ENCODE peak calls at places on chromosomes 11 and 22, in ten cellular contexts. P is foreskin keratinocyte; J is left lobe of liver; W is upper lobe of right lung; L is psoas muscle; V is CD4-positive, alpha-beta T cell; B is sciatic nerve; S is activated CD4-positive, alpha-beta T cell treated with anti-CD3 and anti-CD28 coated beads for 36 hours; F is heart left ventricle; M is PC-3. Y is an unnamed sample.

GRCh38 chr11:128151338-128151737 is 436.0 kb downstream of the ETS1 start:
- ATAC-seq in P (no peak), J (no peak), W (no peak), L (no peak), V (no peak), B (no peak), S (no peak), F (no peak), M (no peak), Y (no peak)

GRCh38 chr11:124717786-124718634 is 21.7 kb upstream of the NRGN start:
- ATAC-seq in P (peak), J (peak), W (peak), L (peak), V (peak), B (peak), S (peak), F (peak), M (peak), Y (peak)

GRCh38 chr11:72398058-72398758 is 36.1 kb downstream of the CLPB start:
- ATAC-seq in P (no peak), J (no peak), W (peak), L (no peak), V (no peak), B (no peak), S (no peak), F (no peak), M (no peak), Y (no peak)

GRCh38 chr11:44592125-44592643 is 26.7 kb downstream of the CD82 start:
- ATAC-seq in P (no peak), J (no peak), W (peak), L (peak), V (no peak), B (peak), S (no peak), F (peak), M (no peak), Y (no peak)

GRCh38 chr11:66118847-66119246 is 48.8 kb downstream of the PACS1 start:
- ATAC-seq in P (no peak), J (no peak), W (no peak), L (no peak), V (no peak), B (no peak), S (no peak), F (peak), M (no peak), Y (no peak)

GRCh38 chr11:104918113-104918824 is 20.0 kb upstream of the CASP12 start:
- ATAC-seq in P (peak), J (peak), W (peak), L (no peak), V (peak), B (peak), S (peak), F (no peak), M (peak), Y (peak)

GRCh38 chr11:126185200-126186030 is 26.0 kb downstream of the RPUSD4 start:
- ATAC-seq in P (no peak), J (no peak), W (no peak), L (no peak), V (no peak), B (no peak), S (no peak), F (no peak), M (no peak), Y (no peak)

GRCh38 chr22:34067031-34067430 is 146.8 kb upstream of the LARGE1 start:
- ATAC-seq in P (no peak), J (no peak), W (no peak), L (no peak), V (no peak), B (no peak), S (no peak), F (no peak), M (no peak), Y (no peak)

GRCh38 chr11:86941077-86941870 is 13.9 kb downstream of the FZD4 start:
- ATAC-seq in P (no peak), J (peak), W (no peak), L (no peak), V (no peak), B (peak), S (no peak), F (no peak), M (no peak), Y (no peak)

Y was measured in activated T-helper 17 cell treated with anti-CD3 and anti-CD28 coated beads, Interleukin-2, amount 50 U/mL, for 72 hours.